ENCODE peak calls at places on chromosomes 3 and 15, in eight cellular contexts. H is IMR-90; P is Panc1; J is ovary; Z is CD8-positive, alpha-beta memory T cell; S is thoracic aorta; M is HCT116; F is cardiac muscle cell. X is an unnamed sample. For H3K4me1, the result is how much of the 10 kb centered on the place peaks cover.

GRCh38 chr3:84066920-84067319 is 891.9 kb upstream of the CADM2 start:
- DNase-seq in F (no peak), Z (no peak), S (no peak), P (no peak), H (no peak), M (no peak), J (no peak), X (no peak)

GRCh38 chr3:67142432-67142831 is 144.3 kb downstream of the KBTBD8 start:
- DNase-seq in F (no peak), P (no peak), Z (no peak), M (no peak), S (no peak), H (no peak), J (no peak), X (no peak)

GRCh38 chr3:127491909-127492308 is 98.6 kb downstream of the TPRA1 start:
- DNase-seq in F (no peak), H (no peak), S (no peak), P (no peak), J (no peak), Z (no peak), M (no peak), X (no peak)

GRCh38 chr15:80479191-80479590 is 75.0 kb downstream of the ARNT2 start:
- DNase-seq in Z (no peak), J (no peak), S (no peak), P (no peak), M (no peak), H (no peak), F (no peak), X (no peak)

GRCh38 chr15:27784107-27784506 is 315.0 kb downstream of the OCA2 start:
- DNase-seq in H (no peak), M (no peak), P (no peak), J (no peak), F (no peak), S (no peak), Z (no peak), X (no peak)

GRCh38 chr3:149145926-149146325 is 16.5 kb downstream of the HPS3 start:
- DNase-seq in F (no peak), H (no peak), P (no peak), J (no peak), S (no peak), Z (no peak), M (no peak), X (no peak)

GRCh38 chr3:153165211-153165815 is 3.3 kb downstream of the RAP2B start:
- DNase-seq in M (no peak), J (no peak), Z (peak), F (no peak), H (peak), S (no peak), P (no peak), X (no peak)

GRCh38 chr3:157713101-157713500 is 209.9 kb upstream of the VEPH1 start:
- DNase-seq in M (no peak), P (no peak), F (no peak), Z (no peak), J (no peak), H (no peak), S (no peak), X (no peak)

GRCh38 chr15:68620721-68621528 is 42.1 kb downstream of the CORO2B start:
- DNase-seq in J (peak), H (peak), F (peak), M (no peak), P (no peak), S (peak), Z (no peak), X (peak)

GRCh38 chr3:189305412-189305811 is 133.6 kb downstream of the TPRG1 start:
- DNase-seq in H (no peak), P (no peak), M (no peak), Z (no peak), J (no peak), S (no peak), F (no peak), X (no peak)

GRCh38 chr3:189300345-189300744 is 128.6 kb downstream of the TPRG1 start:
- DNase-seq in J (no peak), Z (no peak), M (no peak), H (no peak), P (no peak), F (no peak), S (no peak), X (no peak)

GRCh38 chr3:189304465-189305341 is 132.9 kb downstream of the TPRG1 start:
- DNase-seq in P (peak), H (no peak), J (no peak), Z (no peak), F (no peak), S (no peak), M (no peak), X (no peak)

GRCh38 chr3:189301479-189301878 is 129.7 kb downstream of the TPRG1 start:
- DNase-seq in S (no peak), J (no peak), Z (no peak), P (no peak), M (no peak), F (no peak), H (no peak), X (no peak)

DNA sequence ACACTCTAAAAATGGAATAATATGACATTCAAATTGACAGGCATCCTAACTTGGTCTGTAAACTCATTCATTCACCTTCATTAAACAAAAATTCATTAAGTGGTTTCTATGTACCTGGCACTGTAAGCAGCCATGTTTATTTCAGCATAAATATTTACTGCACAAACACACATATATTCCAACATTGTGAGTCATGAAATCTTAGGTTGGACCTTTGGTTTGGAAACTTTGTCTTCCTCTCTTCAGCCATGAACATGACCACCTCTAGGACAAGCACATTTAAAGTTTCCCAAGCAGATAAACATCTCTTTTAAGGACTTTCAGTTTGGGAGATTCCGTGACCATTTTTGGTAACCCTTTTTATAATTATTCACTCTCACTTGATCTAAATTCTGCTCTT is 131.8 kb downstream of the TPRG1 start:
- DNase-seq in F (no peak), J (no peak), S (no peak), Z (no peak), M (no peak), P (no peak), H (no peak), X (no peak)
- H3K4me3 ChIP-seq in F (no peak), J (no peak), S (no peak), Z (no peak), M (no peak), P (no peak), H (no peak), X (no peak)

DNA sequence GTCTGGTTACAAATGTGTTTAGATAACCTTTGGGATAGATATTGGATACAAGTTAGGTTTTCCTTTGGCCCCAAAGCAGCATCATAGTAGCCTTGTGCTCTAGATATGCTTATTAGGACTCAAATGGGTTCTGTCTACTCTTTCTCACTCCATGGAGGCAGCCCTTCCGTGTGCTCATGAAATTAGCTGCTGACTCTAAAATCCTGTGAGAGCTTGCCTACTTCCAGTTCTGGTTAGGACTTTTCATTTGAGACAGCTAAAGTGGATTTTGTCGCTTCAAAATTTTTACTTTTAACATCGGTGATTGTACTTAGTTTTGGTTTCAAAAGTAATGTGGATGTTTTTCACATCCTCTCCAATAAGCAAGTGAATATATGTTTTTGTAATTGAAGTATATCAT is 1.6 kb downstream of the CDV3 start:
- DNase-seq in S (no peak), J (no peak), Z (no peak), P (no peak), F (no peak), M (no peak), H (no peak), X (no peak)
- H3K27ac ChIP-seq in S (peak), J (peak), Z (peak), P (peak), F (peak), M (peak), H (peak), X (no peak)

GRCh38 chr3:100263583-100263982 is 2.8 kb downstream of the TBC1D23 start:
- DNase-seq in F (no peak), S (no peak), H (no peak), M (no peak), P (no peak), Z (no peak), J (no peak), X (no peak)

GRCh38 chr3:100268156-100268555 is 7.4 kb downstream of the TBC1D23 start:
- DNase-seq in S (no peak), M (no peak), F (no peak), J (no peak), Z (no peak), H (peak), P (no peak), X (no peak)

GRCh38 chr3:100266531-100266930 is 5.7 kb downstream of the TBC1D23 start:
- DNase-seq in S (no peak), Z (no peak), H (no peak), P (no peak), J (no peak), M (no peak), F (no peak), X (no peak)

GRCh38 chr3:100264242-100264641 is 3.5 kb downstream of the TBC1D23 start:
- DNase-seq in M (no peak), S (no peak), J (no peak), Z (no peak), H (peak), F (no peak), P (no peak), X (no peak)

DNA sequence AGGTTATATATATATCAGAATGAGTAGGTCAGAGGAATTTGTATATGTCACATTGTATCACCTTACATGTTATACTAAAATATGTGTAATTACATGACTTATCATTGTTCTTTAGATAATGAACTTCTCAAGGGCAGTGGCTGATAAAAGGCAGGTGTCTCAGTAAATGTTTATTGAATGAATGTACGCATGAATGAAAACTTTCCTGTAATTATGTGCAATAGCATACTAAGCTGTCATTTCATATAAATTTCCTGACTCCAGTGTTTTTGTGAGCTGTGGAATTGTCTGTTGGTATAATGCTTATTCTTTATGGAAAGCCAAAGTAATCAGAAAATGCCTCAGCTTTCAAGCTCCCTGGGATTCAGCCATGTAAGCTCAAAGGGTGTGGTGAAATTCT is 4.2 kb downstream of the TBC1D23 start:
- DNase-seq in H (no peak), S (no peak), Z (no peak), P (no peak), F (no peak), J (no peak), M (no peak), X (no peak)
- H3K4me1 ChIP-seq in H (under half), S (half or more), Z (under half), P (under half), F (under half), J (under half), M (under half), X (under half)

DNA sequence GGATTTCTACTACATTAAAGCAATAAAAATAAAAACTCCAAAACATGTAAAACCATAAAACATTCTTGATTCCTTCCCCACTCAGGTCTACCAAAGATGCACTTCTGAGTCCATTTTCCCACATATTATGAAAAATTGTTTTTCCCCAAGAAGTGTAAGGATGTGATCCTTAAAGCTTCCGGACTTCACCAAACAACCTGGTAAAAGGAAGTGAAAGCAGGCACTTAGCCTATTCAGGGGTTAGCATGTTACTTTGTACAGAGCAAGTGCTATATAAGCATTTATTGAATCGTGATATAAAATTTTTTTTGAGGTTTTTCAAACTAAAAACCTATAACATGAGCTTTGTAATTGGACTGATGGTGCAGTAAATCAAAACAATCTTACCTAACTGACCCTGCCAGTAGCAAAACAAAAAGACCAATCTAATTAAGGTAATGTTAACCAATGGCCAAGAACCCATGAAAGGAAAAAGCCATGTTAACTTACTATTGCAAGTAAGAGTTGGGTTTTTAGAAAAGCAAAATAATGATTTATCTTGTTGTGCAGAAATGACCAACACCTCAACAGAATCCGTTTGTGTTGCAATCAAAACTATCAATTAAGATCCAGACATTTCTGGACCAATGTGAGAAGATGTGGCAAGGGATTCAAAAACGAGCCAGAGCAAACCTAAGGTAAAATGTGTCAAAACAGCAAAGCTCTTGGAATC is 1.8 kb downstream of the SETD2 start:
- DNase-seq in S (no peak), H (no peak), Z (no peak), F (no peak), P (no peak), J (no peak), M (no peak), X (no peak)
- H3K4me3 ChIP-seq in S (peak), H (peak), Z (peak), F (peak), P (peak), J (peak), M (peak), X (peak)

GRCh38 chr15:90611157-90611556 is 81.4 kb downstream of the CRTC3 start:
- DNase-seq in P (no peak), M (no peak), S (no peak), H (no peak), Z (no peak), J (no peak), F (no peak), X (no peak)
- H3K27ac ChIP-seq in P (no peak), M (no peak), S (peak), H (peak), Z (no peak), J (no peak), F (no peak), X (peak)

GRCh38 chr15:85649372-85649771 is 145.4 kb downstream of the KLHL25 start:
- DNase-seq in S (no peak), F (peak), H (peak), P (peak), M (no peak), Z (peak), J (no peak), X (peak)

GRCh38 chr15:85646538-85647091 is 148.1 kb downstream of the KLHL25 start:
- DNase-seq in M (no peak), H (peak), S (no peak), Z (peak), P (no peak), J (no peak), F (no peak), X (no peak)

GRCh38 chr15:85657132-85657531 is 137.6 kb downstream of the KLHL25 start:
- DNase-seq in S (no peak), J (no peak), F (no peak), H (no peak), P (no peak), Z (no peak), M (no peak), X (no peak)

GRCh38 chr15:85652457-85652856 is 142.3 kb downstream of the KLHL25 start:
- DNase-seq in H (no peak), P (no peak), F (no peak), M (no peak), S (no peak), J (no peak), Z (no peak), X (no peak)

GRCh38 chr15:85651551-85651950 is 143.2 kb downstream of the KLHL25 start:
- DNase-seq in M (no peak), H (no peak), S (no peak), Z (no peak), J (no peak), F (no peak), P (no peak), X (no peak)
- H3K4me1 ChIP-seq in M (under half), H (under half), S (under half), Z (under half), J (under half), F (under half), P (under half), X (under half)